ENCODE peak calls at places on chromosomes 11 and 22, in four cellular contexts. R, H, C and U are unnamed samples.
A peak's percentile ranks its signal among the peaks of the same experiment; 100 is the strongest.

GRCh38 chr22:47474464-47474863 is 712.0 kb downstream of the TBC1D22A start:
- DNase-seq in R (peak; percentile 68), C (no peak), H (no peak), U (no peak)

GRCh38 chr11:113551645-113552044 is 76.4 kb upstream of the DRD2 start:
- DNase-seq in C (no peak), H (no peak), R (no peak), U (no peak)

GRCh38 chr11:3615998-3616397 is 25.8 kb downstream of the ART5 start:
- DNase-seq in R (no peak), H (no peak), C (no peak), U (no peak)

GRCh38 chr11:78646564-78647185 is 72.0 kb upstream of the NARS2 start:
- DNase-seq in H (no peak), R (peak; percentile 89), C (peak; percentile 65), U (peak; percentile 27)

GRCh38 chr22:43901976-43902643 is 10.3 kb upstream of the PNPLA5 start:
- DNase-seq in H (no peak), R (no peak), C (no peak), U (no peak)

GRCh38 chr11:77198440-77198849 is 70.4 kb downstream of the MYO7A start:
- DNase-seq in R (no peak), C (no peak), H (no peak), U (peak; percentile 6)

GRCh38 chr11:130323452-130324448 is 9.0 kb upstream of the ZBTB44 start:
- DNase-seq in R (no peak), H (no peak), C (no peak), U (no peak)

GRCh38 chr22:49040754-49041467 is 786.8 kb downstream of the BRD1 start:
- DNase-seq in C (no peak), H (no peak), R (no peak), U (no peak)

GRCh38 chr11:76339217-76339616 is 41.7 kb downstream of the THAP12 start:
- DNase-seq in H (no peak), R (no peak), C (peak; percentile 25), U (peak; percentile 63)

GRCh38 chr11:117591316-117592039 is 205.5 kb downstream of the DSCAML1 start:
- DNase-seq in R (no peak), H (no peak), C (no peak), U (peak; percentile 8)

GRCh38 chr11:74849525-74850391 is 99.1 kb downstream of the XRRA1 start:
- DNase-seq in R (peak; percentile 70), C (no peak), H (no peak), U (no peak)

GRCh38 chr11:116421529-116422185 is 351.1 kb downstream of the BUD13 start:
- DNase-seq in H (no peak), C (no peak), R (no peak), U (no peak)

GRCh38 chr11:10931761-10932700 is 74.2 kb upstream of the ZBED5 start:
- DNase-seq in H (no peak), R (peak; percentile 8), C (peak; percentile 36), U (peak; percentile 68)

GRCh38 chr11:31813242-31813960 is 2.3 kb upstream of the PAX6 start:
- DNase-seq in H (no peak), R (no peak), C (no peak), U (no peak)

GRCh38 chr11:42043312-42043711 is 583.9 kb upstream of the LRRC4C start:
- DNase-seq in C (no peak), H (no peak), R (no peak), U (no peak)

GRCh38 chr11:30197869-30198268 is 32.9 kb upstream of the FSHB start:
- DNase-seq in C (no peak), H (no peak), R (no peak), U (no peak)

GRCh38 chr11:94876645-94877445 is 96.5 kb downstream of the CWC15 start:
- DNase-seq in R (peak; percentile 95), C (peak; percentile 60), H (no peak), U (peak; percentile 90)

GRCh38 chr11:44805596-44805995 is 78.8 kb downstream of the TSPAN18 start:
- DNase-seq in R (no peak), H (no peak), C (no peak), U (no peak)

GRCh38 chr11:111707039-111707690 is 59.0 kb downstream of the PPP2R1B start:
- DNase-seq in R (no peak), C (no peak), H (no peak), U (peak; percentile 60)

GRCh38 chr22:37018086-37018814 is 997 bp downstream of the TST start:
- DNase-seq in R (no peak), H (no peak), C (no peak), U (no peak)

GRCh38 chr11:64911142-64911541 is 5.9 kb downstream of the ATG2A start:
- DNase-seq in R (no peak), C (no peak), H (no peak), U (no peak)

GRCh38 chr22:39454385-39454871 is 2.4 kb upstream of the MGAT3 start:
- DNase-seq in R (no peak), H (no peak), C (peak; percentile 53), U (no peak)

GRCh38 chr22:42296381-42296853 is 26.0 kb upstream of the TCF20 start:
- DNase-seq in H (no peak), C (peak; percentile 50), R (no peak), U (no peak)

GRCh38 chr22:46067159-46068111 is 82.9 kb upstream of the PPARA start:
- DNase-seq in R (no peak), H (no peak), C (peak; percentile 9), U (peak; percentile 30)

GRCh38 chr22:28817919-28818859 is 17.8 kb upstream of the XBP1 start:
- DNase-seq in R (no peak), C (peak; percentile 66), H (no peak), U (no peak)

GRCh38 chr11:8192016-8192895 is 23.4 kb upstream of the RIC3 start:
- DNase-seq in C (peak; percentile 72), H (no peak), R (no peak), U (peak; percentile 29)

GRCh38 chr11:93895106-93895862 is 44.9 kb upstream of the VSTM5 start:
- DNase-seq in R (no peak), C (no peak), H (no peak), U (no peak)

GRCh38 chr22:31970490-31971444 is 26.4 kb downstream of the YWHAH start:
- DNase-seq in H (no peak), C (peak; percentile 91), R (no peak), U (peak; percentile 87)

GRCh38 chr22:41833369-41834004 is 582 bp downstream of the SREBF2 start:
- DNase-seq in C (peak; percentile 57), H (no peak), R (no peak), U (peak; percentile 41)

GRCh38 chr11:45024357-45024756 is 73.7 kb upstream of the TP53I11 start:
- DNase-seq in C (no peak), H (no peak), R (no peak), U (no peak)

GRCh38 chr11:23509023-23509422 is 648.7 kb upstream of the CCDC179 start:
- DNase-seq in R (no peak), H (no peak), C (no peak), U (no peak)

GRCh38 chr22:45731041-45731797 is 59.6 kb downstream of the ATXN10 start:
- DNase-seq in C (peak; percentile 16), R (no peak), H (no peak), U (no peak)

GRCh38 chr22:29265306-29265705 is 2.5 kb downstream of the RHBDD3 start:
- DNase-seq in C (no peak), R (no peak), H (no peak), U (no peak)

GRCh38 chr11:97902828-97903227 is 1117.9 kb upstream of the CNTN5 start:
- DNase-seq in C (no peak), R (no peak), H (no peak), U (no peak)

GRCh38 chr11:7281083-7281482 is 29.4 kb downstream of the SYT9 start:
- DNase-seq in C (no peak), R (no peak), H (no peak), U (no peak)

GRCh38 chr11:82988936-82989627 is 82.6 kb downstream of the RAB30 start:
- DNase-seq in R (no peak), H (no peak), C (no peak), U (no peak)

GRCh38 chr11:315051-315481 is 1.2 kb downstream of the IFITM1 start:
- DNase-seq in R (no peak), C (no peak), H (no peak), U (no peak)
- TF ChIP-seq POLR2A in R (no peak), C (no peak), H (no peak), U (no peak)

GRCh38 chr11:120017582-120017981 is 120.3 kb downstream of the TRIM29 start:
- DNase-seq in H (no peak), R (no peak), C (no peak), U (no peak)

GRCh38 chr11:120009938-120010337 is 128.0 kb downstream of the TRIM29 start:
- DNase-seq in H (no peak), C (no peak), R (no peak), U (no peak)

GRCh38 chr11:120011836-120012235 is 126.1 kb downstream of the TRIM29 start:
- DNase-seq in H (no peak), C (no peak), R (no peak), U (no peak)

GRCh38 chr11:120012245-120012644 is 125.7 kb downstream of the TRIM29 start:
- DNase-seq in H (no peak), C (no peak), R (no peak), U (no peak)

GRCh38 chr11:120013325-120014250 is 124.3 kb downstream of the TRIM29 start:
- DNase-seq in C (peak; percentile 57), R (no peak), H (no peak), U (peak; percentile 29)
- TF ChIP-seq CTCF in C (peak; percentile 73), R (peak; percentile 36), H (peak; percentile 78), U (peak; percentile 41)

GRCh38 chr11:119316729-119317591 is at the start of gene MCAM:
- DNase-seq in R (no peak), C (no peak), H (no peak), U (peak; percentile 57)

GRCh38 chr11:119319702-119320592 is 3.0 kb upstream of the MCAM start:
- DNase-seq in R (no peak), C (no peak), H (no peak), U (no peak)

GRCh38 chr11:119317592-119318239 is 786 bp upstream of the MCAM start:
- DNase-seq in C (no peak), R (no peak), H (no peak), U (no peak)

GRCh38 chr11:119319136-119319701 is 2.3 kb upstream of the MCAM start:
- DNase-seq in R (no peak), C (no peak), H (no peak), U (no peak)

DNA sequence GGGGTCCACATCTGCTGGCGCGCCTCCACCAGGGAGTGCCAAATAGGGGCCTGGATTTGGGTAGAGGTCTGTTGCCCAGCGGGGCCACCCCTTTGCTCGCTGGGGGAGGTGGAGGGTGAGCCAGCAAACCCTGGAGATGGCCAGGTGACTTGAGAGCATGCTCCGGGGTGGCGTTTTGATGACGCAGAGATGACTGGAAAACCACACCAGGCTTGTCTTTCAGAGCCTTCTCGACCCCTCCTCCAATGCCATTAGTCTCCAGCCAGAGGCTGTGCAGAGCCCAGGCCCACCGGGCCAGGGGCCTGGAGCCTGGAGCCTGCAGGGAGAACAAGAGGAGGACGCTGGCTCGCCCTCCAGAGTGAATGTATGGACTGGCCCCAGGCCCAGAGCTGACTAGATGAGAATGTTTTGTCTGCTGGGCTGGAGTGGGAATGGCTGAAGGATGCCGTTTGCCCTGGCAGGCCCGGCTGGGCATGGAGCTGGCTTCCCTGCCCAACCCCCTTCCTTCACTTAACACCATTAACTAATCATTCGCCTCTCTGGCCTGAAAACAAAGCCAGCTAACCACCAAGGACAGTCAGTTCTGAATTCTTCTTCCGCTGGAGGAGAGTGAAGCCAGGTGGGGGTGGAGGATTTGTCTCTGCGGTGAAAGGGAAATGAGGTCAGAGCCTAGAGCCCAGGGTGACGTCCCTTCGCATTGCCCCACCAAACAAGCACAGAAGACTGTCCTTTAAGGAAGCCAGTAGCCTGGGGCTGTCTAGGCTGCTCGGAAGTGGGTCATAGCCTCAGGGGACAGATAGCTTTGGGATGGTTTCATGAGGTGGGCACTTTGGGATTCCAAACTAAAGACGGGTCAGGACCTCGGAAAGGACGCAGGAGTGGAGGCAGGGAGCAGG is 1.6 kb upstream of the MCAM start:
- DNase-seq in R (no peak), H (no peak), C (peak; percentile 64), U (no peak)
- TF ChIP-seq POLR2A in R (no peak), H (no peak), C (peak; percentile 44), U (no peak)

GRCh38 chr11:889686-890475 is 20.7 kb downstream of the CHID1 start:
- DNase-seq in H (no peak), C (no peak), R (no peak), U (no peak)
- TF ChIP-seq CTCF in H (no peak), C (no peak), R (no peak), U (no peak)